ENCODE peak calls at places on chromosomes 12 and 14, in eight cellular contexts. One of them, this sample, is unnamed.

GRCh38 chr14:56195727-56196126 is 77.5 kb downstream of the PELI2 start:
- DNase-seq in AML-193: no peak
- DNase-seq in foreskin fibroblast: peak
- DNase-seq in H54: no peak
- DNase-seq in posterior cingulate gyrus: no peak
- DNase-seq in endothelial cell: no peak
- DNase-seq in ELR: peak
- DNase-seq in NCI-H1436: no peak
- DNase-seq in this sample: peak

GRCh38 chr12:12461281-12461922 is 101.3 kb downstream of the DUSP16 start:
- DNase-seq in AML-193: no peak
- DNase-seq in foreskin fibroblast: no peak
- DNase-seq in H54: no peak
- DNase-seq in posterior cingulate gyrus: no peak
- DNase-seq in endothelial cell: no peak
- DNase-seq in ELR: no peak
- DNase-seq in NCI-H1436: no peak
- DNase-seq in this sample: no peak

GRCh38 chr12:76685246-76685678 is 78.7 kb upstream of the ZDHHC17 start:
- DNase-seq in AML-193: peak
- DNase-seq in foreskin fibroblast: peak
- DNase-seq in H54: no peak
- DNase-seq in posterior cingulate gyrus: peak
- DNase-seq in endothelial cell: peak
- DNase-seq in ELR: no peak
- DNase-seq in NCI-H1436: no peak
- DNase-seq in this sample: peak

GRCh38 chr12:30725739-30726138 is 29.0 kb downstream of the CAPRIN2 start:
- DNase-seq in AML-193: no peak
- DNase-seq in foreskin fibroblast: peak
- DNase-seq in H54: peak
- DNase-seq in posterior cingulate gyrus: no peak
- DNase-seq in endothelial cell: no peak
- DNase-seq in ELR: peak
- DNase-seq in NCI-H1436: no peak
- DNase-seq in this sample: peak

GRCh38 chr14:19800282-19801117 is 3.1 kb upstream of the OR4N2 start:
- DNase-seq in AML-193: no peak
- DNase-seq in foreskin fibroblast: no peak
- DNase-seq in H54: no peak
- DNase-seq in posterior cingulate gyrus: peak
- DNase-seq in endothelial cell: no peak
- DNase-seq in ELR: no peak
- DNase-seq in NCI-H1436: no peak
- DNase-seq in this sample: peak

GRCh38 chr14:102605026-102605425 is 12.6 kb downstream of the RCOR1 start:
- DNase-seq in AML-193: no peak
- DNase-seq in foreskin fibroblast: peak
- DNase-seq in H54: no peak
- DNase-seq in posterior cingulate gyrus: no peak
- DNase-seq in endothelial cell: no peak
- DNase-seq in ELR: peak
- DNase-seq in NCI-H1436: no peak
- DNase-seq in this sample: no peak

GRCh38 chr12:67714648-67715047 is 66.1 kb downstream of the DYRK2 start:
- DNase-seq in AML-193: no peak
- DNase-seq in foreskin fibroblast: peak
- DNase-seq in H54: no peak
- DNase-seq in posterior cingulate gyrus: no peak
- DNase-seq in endothelial cell: no peak
- DNase-seq in ELR: peak
- DNase-seq in NCI-H1436: no peak
- DNase-seq in this sample: no peak

GRCh38 chr12:26790645-26790994 is 42.4 kb downstream of the ITPR2 start:
- DNase-seq in AML-193: no peak
- DNase-seq in foreskin fibroblast: peak
- DNase-seq in H54: no peak
- DNase-seq in posterior cingulate gyrus: no peak
- DNase-seq in endothelial cell: no peak
- DNase-seq in ELR: peak
- DNase-seq in NCI-H1436: no peak
- DNase-seq in this sample: no peak

GRCh38 chr12:6607751-6608591 is 792 bp upstream of the CHD4 start:
- DNase-seq in AML-193: peak
- DNase-seq in foreskin fibroblast: peak
- DNase-seq in H54: peak
- DNase-seq in posterior cingulate gyrus: no peak
- DNase-seq in endothelial cell: no peak
- DNase-seq in ELR: peak
- DNase-seq in NCI-H1436: peak
- DNase-seq in this sample: peak

GRCh38 chr14:92103363-92103762 is 3.0 kb downstream of the ATXN3 start:
- DNase-seq in AML-193: no peak
- DNase-seq in foreskin fibroblast: no peak
- DNase-seq in H54: no peak
- DNase-seq in posterior cingulate gyrus: no peak
- DNase-seq in endothelial cell: no peak
- DNase-seq in ELR: no peak
- DNase-seq in NCI-H1436: no peak
- DNase-seq in this sample: no peak

GRCh38 chr14:31059152-31059924 is 33.2 kb upstream of the STRN3 start:
- DNase-seq in AML-193: peak
- DNase-seq in foreskin fibroblast: peak
- DNase-seq in H54: no peak
- DNase-seq in posterior cingulate gyrus: no peak
- DNase-seq in endothelial cell: no peak
- DNase-seq in ELR: peak
- DNase-seq in NCI-H1436: no peak
- DNase-seq in this sample: peak

GRCh38 chr14:34324363-34324795 is 137.7 kb downstream of the SPTSSA start:
- DNase-seq in AML-193: peak
- DNase-seq in foreskin fibroblast: peak
- DNase-seq in H54: no peak
- DNase-seq in posterior cingulate gyrus: no peak
- DNase-seq in endothelial cell: peak
- DNase-seq in ELR: peak
- DNase-seq in NCI-H1436: peak
- DNase-seq in this sample: peak

GRCh38 chr12:47316609-47317049 is 236.9 kb upstream of the AMIGO2 start:
- DNase-seq in AML-193: no peak
- DNase-seq in foreskin fibroblast: peak
- DNase-seq in H54: no peak
- DNase-seq in posterior cingulate gyrus: no peak
- DNase-seq in endothelial cell: no peak
- DNase-seq in ELR: no peak
- DNase-seq in NCI-H1436: no peak
- DNase-seq in this sample: peak

GRCh38 chr12:55706840-55707671 is 648 bp downstream of the ITGA7 start:
- DNase-seq in AML-193: peak
- DNase-seq in foreskin fibroblast: peak
- DNase-seq in H54: no peak
- DNase-seq in posterior cingulate gyrus: no peak
- DNase-seq in endothelial cell: no peak
- DNase-seq in ELR: peak
- DNase-seq in NCI-H1436: no peak
- DNase-seq in this sample: peak

GRCh38 chr12:27185234-27186045 is 58.6 kb upstream of the STK38L start:
- DNase-seq in AML-193: no peak
- DNase-seq in foreskin fibroblast: peak
- DNase-seq in H54: no peak
- DNase-seq in posterior cingulate gyrus: no peak
- DNase-seq in endothelial cell: no peak
- DNase-seq in ELR: peak
- DNase-seq in NCI-H1436: no peak
- DNase-seq in this sample: peak

GRCh38 chr12:89733579-89734201 is 25.1 kb upstream of the ATP2B1 start:
- DNase-seq in AML-193: peak
- DNase-seq in foreskin fibroblast: peak
- DNase-seq in H54: peak
- DNase-seq in posterior cingulate gyrus: no peak
- DNase-seq in endothelial cell: no peak
- DNase-seq in ELR: peak
- DNase-seq in NCI-H1436: no peak
- DNase-seq in this sample: peak

GRCh38 chr14:52801014-52801708 is 9.8 kb upstream of the GNPNAT1 start:
- DNase-seq in AML-193: no peak
- DNase-seq in foreskin fibroblast: peak
- DNase-seq in H54: no peak
- DNase-seq in posterior cingulate gyrus: no peak
- DNase-seq in endothelial cell: no peak
- DNase-seq in ELR: peak
- DNase-seq in NCI-H1436: no peak
- DNase-seq in this sample: peak

This sample was measured in myocyte.